ENCODE peak calls at places on chromosomes 1 and 21, in eight cellular contexts. K, C, M, A, D, Z, O and P are unnamed samples.
A peak's percentile ranks its signal among the peaks of the same experiment; 100 is the strongest.

GRCh38 chr1:162210171-162210570 is 140.7 kb downstream of the NOS1AP start:
- DNase-seq in A (no peak), K (no peak), Z (no peak), O (no peak), D (no peak), C (no peak), M (no peak), P (no peak)

GRCh38 chr1:53615101-53615500 is 123.9 kb downstream of the GLIS1 start:
- DNase-seq in M (no peak), C (peak; percentile 47), A (no peak), O (peak; percentile 36), K (no peak), Z (no peak), D (no peak), P (no peak)

GRCh38 chr1:38045431-38046332 is 911 bp downstream of the POU3F1 start:
- DNase-seq in D (no peak), M (no peak), C (no peak), O (no peak), A (peak; percentile 56), Z (no peak), K (no peak), P (no peak)

GRCh38 chr1:19385869-19386591 is 73.9 kb downstream of the SLC66A1 start:
- DNase-seq in M (no peak), Z (peak; percentile 72), A (peak; percentile 82), K (no peak), O (peak; percentile 86), C (peak; percentile 80), D (peak; percentile 55), P (no peak)

GRCh38 chr21:15065381-15066230 is 806 bp upstream of the NRIP1 start:
- DNase-seq in K (peak; percentile 76), O (peak; percentile 93), C (peak; percentile 89), M (peak; percentile 84), Z (peak; percentile 87), D (peak; percentile 79), A (peak; percentile 93), P (peak; percentile 78)

GRCh38 chr1:113811353-113811887 is 856 bp downstream of the RSBN1 start:
- DNase-seq in M (peak; percentile 40), A (peak; percentile 53), D (no peak), O (no peak), K (peak; percentile 20), Z (peak; percentile 45), C (no peak), P (peak; percentile 51)

GRCh38 chr21:45973475-45974072 is 8.0 kb upstream of the COL6A1 start:
- DNase-seq in D (peak; percentile 87), C (peak; percentile 91), M (peak; percentile 92), O (peak; percentile 96), K (peak; percentile 86), A (peak; percentile 95), Z (peak; percentile 80), P (peak; percentile 82)

GRCh38 chr1:147539122-147539575 is 2.2 kb upstream of the BCL9 start:
- DNase-seq in M (no peak), C (no peak), O (peak; percentile 72), K (peak; percentile 95), Z (peak; percentile 25), A (no peak), D (no peak), P (peak; percentile 17)

GRCh38 chr1:19163261-19163660 is 46.8 kb downstream of the UBR4 start:
- DNase-seq in O (no peak), M (no peak), K (peak; percentile 73), D (no peak), C (no peak), Z (no peak), A (no peak), P (no peak)

GRCh38 chr1:117820694-117821381 is 108.6 kb downstream of the GDAP2 start:
- DNase-seq in D (no peak), Z (no peak), O (no peak), K (no peak), C (no peak), M (no peak), A (peak; percentile 63), P (no peak)

GRCh38 chr1:19222979-19223824 is 13.1 kb upstream of the UBR4 start:
- DNase-seq in O (no peak), Z (no peak), K (peak; percentile 52), M (no peak), A (no peak), C (peak; percentile 28), D (no peak), P (no peak)

GRCh38 chr1:187010571-187011309 is 182.0 kb downstream of the PLA2G4A start:
- DNase-seq in A (no peak), K (peak; percentile 56), D (no peak), Z (no peak), C (no peak), O (no peak), M (no peak), P (no peak)

GRCh38 chr1:187018291-187018690 is 189.5 kb downstream of the PLA2G4A start:
- DNase-seq in A (no peak), O (no peak), Z (no peak), M (no peak), D (no peak), C (no peak), K (no peak), P (no peak)

GRCh38 chr1:187009320-187009719 is 180.6 kb downstream of the PLA2G4A start:
- DNase-seq in O (no peak), D (no peak), K (no peak), Z (no peak), A (no peak), M (no peak), C (no peak), P (no peak)

DNA sequence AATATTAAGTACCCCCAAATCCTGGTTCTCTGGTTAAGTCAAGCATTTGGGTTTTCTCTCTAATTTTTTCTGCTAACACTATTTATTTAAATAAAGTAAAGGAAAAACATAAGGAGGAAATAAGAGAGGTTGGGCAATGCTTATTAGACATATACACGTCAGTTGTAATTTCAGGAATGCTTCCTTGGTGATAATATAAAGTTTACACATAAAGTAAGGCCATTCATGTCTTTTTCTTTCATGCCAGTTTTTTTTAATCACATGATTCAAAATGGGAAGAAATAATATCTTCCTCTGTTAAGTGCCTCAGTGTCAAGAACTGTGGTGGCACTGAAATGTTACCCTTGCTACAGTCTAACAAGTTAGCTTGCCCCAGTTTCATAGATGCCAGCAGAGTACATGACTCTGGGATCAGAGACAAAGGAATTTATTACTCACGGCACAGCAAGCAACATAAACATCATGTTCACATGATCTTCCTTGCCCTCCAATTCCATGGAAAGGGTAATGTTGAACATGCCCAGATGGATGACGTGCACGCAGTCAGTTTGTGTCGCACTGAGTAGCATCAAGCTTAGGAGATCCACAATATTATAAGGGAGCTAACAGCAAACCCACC is 184.9 kb downstream of the PLA2G4A start:
- DNase-seq in O (no peak), M (no peak), Z (no peak), D (no peak), C (no peak), A (no peak), K (no peak), P (no peak)
- H3K9me3 ChIP-seq in O (no peaks in the 10 kb centered on the region), M (peaks cover 3% of the 10 kb centered on the region), Z (no peaks in the 10 kb centered on the region), D (peaks cover 5% of the 10 kb centered on the region), C (peaks cover 1% of the 10 kb centered on the region), A (no peaks in the 10 kb centered on the region), K (no peaks in the 10 kb centered on the region), P (no peaks in the 10 kb centered on the region)

GRCh38 chr1:5388622-5389021 is 603.6 kb downstream of the NPHP4 start:
- DNase-seq in Z (no peak), D (no peak), A (no peak), O (no peak), C (no peak), M (no peak), K (no peak), P (no peak)

GRCh38 chr1:5390497-5390896 is 601.7 kb downstream of the NPHP4 start:
- DNase-seq in D (no peak), O (no peak), K (no peak), C (no peak), A (no peak), Z (no peak), M (no peak), P (no peak)

GRCh38 chr1:5386371-5386770 is 605.9 kb downstream of the NPHP4 start:
- DNase-seq in Z (no peak), A (peak; percentile 70), O (no peak), K (no peak), M (no peak), D (no peak), C (no peak), P (no peak)

GRCh38 chr1:5389101-5389885 is 602.9 kb downstream of the NPHP4 start:
- DNase-seq in K (no peak), A (no peak), D (no peak), M (no peak), Z (no peak), O (no peak), C (no peak), P (no peak)

GRCh38 chr1:5385400-5385799 is 606.8 kb downstream of the NPHP4 start:
- DNase-seq in O (no peak), C (no peak), A (no peak), K (no peak), D (no peak), Z (no peak), M (no peak), P (no peak)
- H3K9me3 ChIP-seq in O (no peaks in the 10 kb centered on the region), C (no peaks in the 10 kb centered on the region), A (no peaks in the 10 kb centered on the region), K (peaks cover 10% of the 10 kb centered on the region), D (no peaks in the 10 kb centered on the region), Z (no peaks in the 10 kb centered on the region), M (no peaks in the 10 kb centered on the region), P (peaks cover 4% of the 10 kb centered on the region)

GRCh38 chr1:49622877-49623276 is 400.9 kb downstream of the AGBL4 start:
- DNase-seq in A (no peak), O (no peak), K (no peak), D (no peak), C (no peak), M (no peak), Z (no peak), P (no peak)
- H3K9me3 ChIP-seq in A (no peaks in the 10 kb centered on the region), O (no peaks in the 10 kb centered on the region), K (no peaks in the 10 kb centered on the region), D (peaks cover 28% of the 10 kb centered on the region), C (peaks cover 5% of the 10 kb centered on the region), M (no peaks in the 10 kb centered on the region), Z (no peaks in the 10 kb centered on the region), P (no peaks in the 10 kb centered on the region)

GRCh38 chr21:9758141-9758540 is 763.2 kb upstream of the TPTE start:
- DNase-seq in M (no peak), Z (no peak), K (no peak), C (no peak), A (no peak), O (no peak), D (no peak), P (no peak)

GRCh38 chr21:9758888-9759287 is 762.5 kb upstream of the TPTE start:
- DNase-seq in C (no peak), M (no peak), K (no peak), O (no peak), D (no peak), A (no peak), Z (no peak), P (no peak)

GRCh38 chr21:9755611-9756010 is 765.8 kb upstream of the TPTE start:
- DNase-seq in O (no peak), C (no peak), A (no peak), D (no peak), M (no peak), Z (no peak), K (no peak), P (no peak)

GRCh38 chr21:9753943-9754342 is 767.4 kb upstream of the TPTE start:
- DNase-seq in D (no peak), Z (no peak), M (no peak), C (no peak), O (no peak), K (no peak), A (no peak), P (no peak)

DNA sequence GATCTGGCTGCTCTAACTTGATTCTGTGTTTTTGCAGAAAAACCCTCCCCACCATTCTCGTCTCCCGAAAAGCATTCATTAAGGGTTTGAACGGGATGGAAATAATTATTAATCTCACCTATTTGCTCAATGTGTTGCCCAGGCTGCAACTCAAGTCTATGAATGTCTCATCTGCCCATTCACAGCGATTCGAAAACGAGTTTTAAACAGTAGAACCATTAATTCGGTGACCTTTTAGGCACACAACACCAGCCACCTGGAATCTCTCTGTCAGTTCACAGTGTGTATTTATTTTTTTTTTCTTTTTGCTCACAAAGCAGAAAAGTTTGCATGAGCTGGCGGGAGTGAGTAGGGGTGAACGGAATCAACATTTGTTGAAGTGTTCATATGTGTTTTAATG is 764.7 kb upstream of the TPTE start:
- DNase-seq in D (no peak), K (no peak), C (no peak), Z (no peak), M (no peak), O (no peak), A (no peak), P (no peak)
- H3K9me3 ChIP-seq in D (peaks cover 5% of the 10 kb centered on the region), K (peaks cover 43% of the 10 kb centered on the region), C (peaks cover 8% of the 10 kb centered on the region), Z (no peaks in the 10 kb centered on the region), M (peaks cover 20% of the 10 kb centered on the region), O (peaks cover 20% of the 10 kb centered on the region), A (no peaks in the 10 kb centered on the region), P (no peaks in the 10 kb centered on the region)